ENCODE peak calls at places on chromosomes 2 and 18, in four cellular contexts. One of them, this sample, is unnamed.

GRCh38 chr2:203122317-203122998 is 107.8 kb downstream of the NBEAL1 start:
- DNase-seq in GOT3: no peak
- DNase-seq in neural progenitor cell: no peak
- DNase-seq in lower lobe of right lung: no peak
- DNase-seq in this sample: no peak

GRCh38 chr2:190794466-190795184 is 86.0 kb upstream of the GLS start:
- DNase-seq in neural progenitor cell: no peak
- DNase-seq in GOT3: no peak
- DNase-seq in lower lobe of right lung: no peak
- DNase-seq in this sample: no peak

GRCh38 chr2:178229927-178230326 is 35.6 kb downstream of the OSBPL6 start:
- DNase-seq in lower lobe of right lung: no peak
- DNase-seq in GOT3: no peak
- DNase-seq in neural progenitor cell: no peak
- DNase-seq in this sample: no peak

GRCh38 chr2:158777077-158777476 is 18.0 kb upstream of the DAPL1 start:
- DNase-seq in neural progenitor cell: no peak
- DNase-seq in lower lobe of right lung: no peak
- DNase-seq in GOT3: no peak
- DNase-seq in this sample: no peak

GRCh38 chr2:168120730-168121129 is 126.7 kb downstream of the STK39 start:
- DNase-seq in lower lobe of right lung: no peak
- DNase-seq in GOT3: no peak
- DNase-seq in neural progenitor cell: no peak
- DNase-seq in this sample: no peak

GRCh38 chr2:128414351-128414750 is 95.7 kb upstream of the HS6ST1 start:
- DNase-seq in lower lobe of right lung: no peak
- DNase-seq in GOT3: no peak
- DNase-seq in neural progenitor cell: no peak
- DNase-seq in this sample: no peak

GRCh38 chr2:46196871-46197462 is 100.2 kb upstream of the EPAS1 start:
- DNase-seq in GOT3: no peak
- DNase-seq in neural progenitor cell: no peak
- DNase-seq in lower lobe of right lung: no peak
- DNase-seq in this sample: no peak

GRCh38 chr2:177530513-177531039 is 138.0 kb downstream of the AGPS start:
- DNase-seq in lower lobe of right lung: no peak
- DNase-seq in GOT3: no peak
- DNase-seq in neural progenitor cell: no peak
- DNase-seq in this sample: no peak

GRCh38 chr2:172968061-172968469 is 107.6 kb upstream of the MAP3K20 start:
- DNase-seq in GOT3: no peak
- DNase-seq in lower lobe of right lung: no peak
- DNase-seq in neural progenitor cell: no peak
- DNase-seq in this sample: no peak

GRCh38 chr2:183541766-183542165 is 417.5 kb downstream of the NUP35 start:
- DNase-seq in neural progenitor cell: no peak
- DNase-seq in lower lobe of right lung: no peak
- DNase-seq in GOT3: no peak
- DNase-seq in this sample: peak; percentile 77

GRCh38 chr18:27871731-27872130 is 305.2 kb downstream of the CDH2 start:
- DNase-seq in lower lobe of right lung: no peak
- DNase-seq in GOT3: no peak
- DNase-seq in neural progenitor cell: no peak
- DNase-seq in this sample: no peak

GRCh38 chr18:62426191-62426488 is 96.7 kb upstream of the ZCCHC2 start:
- DNase-seq in lower lobe of right lung: no peak
- DNase-seq in neural progenitor cell: no peak
- DNase-seq in GOT3: no peak
- DNase-seq in this sample: no peak

GRCh38 chr2:226362991-226363390 is 436.6 kb downstream of the IRS1 start:
- DNase-seq in neural progenitor cell: no peak
- DNase-seq in lower lobe of right lung: no peak
- DNase-seq in GOT3: no peak
- DNase-seq in this sample: no peak

GRCh38 chr2:48952614-48953013 is 197.1 kb upstream of the LHCGR start:
- DNase-seq in lower lobe of right lung: no peak
- DNase-seq in neural progenitor cell: no peak
- DNase-seq in GOT3: no peak
- DNase-seq in this sample: no peak

GRCh38 chr2:116094196-116094595 is 1651.8 kb downstream of the DPP10 start:
- DNase-seq in lower lobe of right lung: no peak
- DNase-seq in neural progenitor cell: peak; percentile 9
- DNase-seq in GOT3: no peak
- DNase-seq in this sample: no peak

GRCh38 chr2:129879614-129880180 is 99.8 kb upstream of the RAB6C start:
- DNase-seq in lower lobe of right lung: no peak
- DNase-seq in GOT3: no peak
- DNase-seq in neural progenitor cell: no peak
- DNase-seq in this sample: no peak

GRCh38 chr2:10501980-10502802 is 54.1 kb upstream of the ODC1 start:
- DNase-seq in lower lobe of right lung: no peak
- DNase-seq in neural progenitor cell: no peak
- DNase-seq in GOT3: no peak
- DNase-seq in this sample: no peak

GRCh38 chr2:128734521-128735295 is 416.0 kb upstream of the HS6ST1 start:
- DNase-seq in GOT3: no peak
- DNase-seq in lower lobe of right lung: peak; percentile 74
- DNase-seq in neural progenitor cell: no peak
- DNase-seq in this sample: no peak

GRCh38 chr2:39494784-39495251 is 57.7 kb upstream of the MAP4K3 start:
- DNase-seq in GOT3: no peak
- DNase-seq in lower lobe of right lung: no peak
- DNase-seq in neural progenitor cell: peak; percentile 24
- DNase-seq in this sample: no peak

GRCh38 chr2:134999536-134999935 is 47.7 kb downstream of the MAP3K19 start:
- DNase-seq in lower lobe of right lung: no peak
- DNase-seq in GOT3: no peak
- DNase-seq in neural progenitor cell: no peak
- DNase-seq in this sample: no peak